ENCODE peak calls at places on chromosomes 2 and 18, in eight cellular contexts. I, J, H, D, L, C, P and E are unnamed samples.

GRCh38 chr2:60502123-60502522 is 51.3 kb downstream of the BCL11A start:
- DNase-seq in I (no peak), J (no peak), H (no peak), D (no peak), L (no peak), C (no peak), P (no peak), E (peak)

GRCh38 chr2:74188018-74188601 is 9.4 kb upstream of the MOB1A start:
- DNase-seq in I (no peak), J (no peak), H (no peak), D (no peak), L (peak), C (no peak), P (no peak), E (no peak)

GRCh38 chr2:127453392-127454171 is 35.4 kb downstream of the PROC start:
- DNase-seq in I (no peak), J (no peak), H (no peak), D (no peak), L (no peak), C (peak), P (no peak), E (no peak)

GRCh38 chr2:178874529-178875240 is 67.5 kb upstream of the TTN start:
- DNase-seq in I (no peak), J (no peak), H (no peak), D (peak), L (no peak), C (no peak), P (no peak), E (no peak)

GRCh38 chr2:101121174-101121573 is 30.0 kb downstream of the TBC1D8 start:
- DNase-seq in I (no peak), J (no peak), H (no peak), D (no peak), L (no peak), C (no peak), P (no peak), E (no peak)

GRCh38 chr18:78776706-78777105 is 202.9 kb upstream of the SALL3 start:
- DNase-seq in I (no peak), J (no peak), H (no peak), D (no peak), L (no peak), C (no peak), P (no peak), E (no peak)

GRCh38 chr18:8776013-8776515 is 70.7 kb downstream of the MTCL1 start:
- DNase-seq in I (no peak), J (no peak), H (no peak), D (no peak), L (no peak), C (no peak), P (no peak), E (no peak)

GRCh38 chr2:23639406-23639982 is 254.5 kb downstream of the KLHL29 start:
- DNase-seq in I (no peak), J (no peak), H (no peak), D (no peak), L (no peak), C (no peak), P (no peak), E (no peak)

GRCh38 chr18:9449580-9449979 is 25.7 kb upstream of the RALBP1 start:
- DNase-seq in I (no peak), J (no peak), H (no peak), D (no peak), L (no peak), C (no peak), P (no peak), E (no peak)

GRCh38 chr2:1497122-1497611 is 83.9 kb downstream of the TPO start:
- DNase-seq in I (no peak), J (no peak), H (no peak), D (no peak), L (no peak), C (no peak), P (no peak), E (peak)

GRCh38 chr2:19538411-19538963 is 180.1 kb upstream of the OSR1 start:
- DNase-seq in I (no peak), J (peak), H (no peak), D (no peak), L (peak), C (peak), P (no peak), E (no peak)

DNA sequence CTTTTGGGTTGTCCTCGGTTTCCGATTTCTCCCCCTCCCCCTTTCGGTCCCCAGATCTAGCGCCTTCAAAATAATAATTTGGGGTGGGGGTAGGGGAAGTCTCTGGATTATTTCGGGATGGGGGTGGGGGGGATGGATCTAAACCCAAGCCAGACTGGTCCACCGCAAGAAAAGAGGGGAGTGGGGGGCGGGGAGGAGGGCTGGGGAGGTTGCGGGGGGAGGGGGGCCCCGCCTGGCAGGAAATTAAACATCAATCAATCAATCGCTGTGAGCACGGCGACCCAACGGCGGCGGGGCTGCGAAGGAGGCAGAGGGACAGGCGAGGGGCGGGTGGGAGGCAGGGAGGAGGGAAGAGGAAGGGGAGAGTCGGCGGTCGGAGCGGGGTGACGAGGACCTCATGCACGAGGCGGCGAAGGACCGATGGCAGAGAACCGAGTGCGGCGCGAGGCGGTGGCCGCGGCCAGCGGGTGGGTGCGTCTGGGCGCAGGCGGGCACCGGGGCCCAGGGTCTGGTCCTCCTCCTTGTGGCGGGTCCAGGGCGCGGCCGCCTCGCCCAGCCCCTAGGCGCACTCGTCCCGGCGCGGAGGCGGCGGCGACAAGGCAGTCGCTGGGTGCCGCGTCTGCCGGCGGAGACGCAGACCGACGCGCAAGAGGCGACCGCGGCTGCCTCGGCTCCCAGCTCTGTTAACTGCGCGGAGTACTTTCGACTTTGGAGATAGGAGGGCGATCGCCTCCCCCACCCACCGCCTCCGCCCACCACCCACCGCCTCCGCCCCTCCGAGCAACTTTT is 472 bp upstream of the SATB2 start:
- DNase-seq in I (peak), J (no peak), H (peak), D (peak), L (no peak), C (peak), P (no peak), E (no peak)
- H3K4me3 ChIP-seq in I (peak), J (peak), H (peak), D (peak), L (peak), C (peak), P (peak), E (peak)

GRCh38 chr18:59902993-59903610 is 3.3 kb downstream of the PMAIP1 start:
- DNase-seq in I (no peak), J (no peak), H (no peak), D (no peak), L (no peak), C (no peak), P (no peak), E (no peak)

GRCh38 chr18:59906203-59906602 is 6.4 kb downstream of the PMAIP1 start:
- DNase-seq in I (no peak), J (no peak), H (no peak), D (no peak), L (no peak), C (no peak), P (no peak), E (no peak)

GRCh38 chr18:59905686-59906091 is 5.9 kb downstream of the PMAIP1 start:
- DNase-seq in I (no peak), J (no peak), H (no peak), D (no peak), L (no peak), C (no peak), P (no peak), E (no peak)

GRCh38 chr18:59902180-59902992 is 2.6 kb downstream of the PMAIP1 start:
- DNase-seq in I (no peak), J (no peak), H (no peak), D (no peak), L (no peak), C (peak), P (no peak), E (no peak)

GRCh38 chr18:59904051-59904601 is 4.3 kb downstream of the PMAIP1 start:
- DNase-seq in I (no peak), J (no peak), H (no peak), D (no peak), L (no peak), C (no peak), P (no peak), E (no peak)
- H3K4me3 ChIP-seq in I (no peak), J (no peak), H (no peak), D (no peak), L (no peak), C (no peak), P (no peak), E (no peak)

GRCh38 chr2:11784747-11785610 is 38.5 kb downstream of the LPIN1 start:
- DNase-seq in I (peak), J (peak), H (no peak), D (peak), L (no peak), C (peak), P (peak), E (no peak)
- H3K4me3 ChIP-seq in I (no peak), J (peak), H (peak), D (no peak), L (peak), C (no peak), P (no peak), E (peak)

GRCh38 chr2:25821225-25822056 is 56.8 kb downstream of the ASXL2 start:
- DNase-seq in I (no peak), J (no peak), H (no peak), D (no peak), L (no peak), C (no peak), P (no peak), E (no peak)
- H3K4me3 ChIP-seq in I (no peak), J (no peak), H (peak), D (no peak), L (no peak), C (no peak), P (no peak), E (peak)

DNA sequence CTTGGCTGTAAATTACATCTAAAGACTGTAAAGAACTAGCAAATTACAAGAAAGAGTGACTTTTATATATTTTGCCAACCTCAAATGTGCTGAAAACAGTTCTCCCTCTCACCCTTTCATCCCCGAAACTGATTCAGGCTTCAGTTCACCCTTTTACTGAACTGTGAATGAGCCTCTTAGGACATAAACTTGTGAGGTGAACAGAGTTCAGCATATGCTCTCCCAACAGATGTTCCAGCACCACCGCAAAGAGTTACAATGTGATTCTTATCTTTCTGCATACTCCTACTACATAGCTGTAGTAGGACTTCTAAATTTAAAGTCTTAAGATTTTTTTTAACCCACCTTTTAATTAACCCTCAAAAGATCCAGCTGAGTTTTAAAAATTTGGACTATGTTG is 1.2 kb upstream of the ZCCHC2 start:
- DNase-seq in I (peak), J (no peak), H (no peak), D (no peak), L (no peak), C (no peak), P (no peak), E (no peak)
- H3K4me3 ChIP-seq in I (no peak), J (no peak), H (peak), D (peak), L (no peak), C (no peak), P (no peak), E (no peak)

GRCh38 chr2:147843864-147844690 is 752 bp upstream of the ACVR2A start:
- DNase-seq in I (no peak), J (peak), H (peak), D (peak), L (peak), C (peak), P (peak), E (peak)

GRCh38 chr2:147845608-147846002 is 776 bp downstream of the ACVR2A start:
- DNase-seq in I (no peak), J (no peak), H (no peak), D (no peak), L (no peak), C (peak), P (no peak), E (no peak)

GRCh38 chr2:147844691-147845607 is at the start of gene ACVR2A:
- DNase-seq in I (no peak), J (peak), H (no peak), D (peak), L (no peak), C (peak), P (peak), E (peak)

GRCh38 chr2:147847746-147848391 is 3.0 kb downstream of the ACVR2A start:
- DNase-seq in I (no peak), J (no peak), H (no peak), D (no peak), L (no peak), C (no peak), P (no peak), E (no peak)

GRCh38 chr2:147846382-147847081 is 1.7 kb downstream of the ACVR2A start:
- DNase-seq in I (no peak), J (no peak), H (no peak), D (no peak), L (no peak), C (no peak), P (no peak), E (no peak)
- H3K4me3 ChIP-seq in I (no peak), J (peak), H (peak), D (peak), L (peak), C (no peak), P (peak), E (peak)